ENCODE peak calls at places on chromosome 14, in five cellular contexts. P, W, I, F and H are unnamed samples.

GRCh38 chr14:102507891-102508312 is 1.7 kb downstream of the ANKRD9 start:
- DNase-seq in P (no peak), W (no peak), I (no peak), F (no peak), H (no peak)

GRCh38 chr14:31990959-31991541 is 86.1 kb upstream of the ARHGAP5 start:
- DNase-seq in P (no peak), W (peak), I (peak), F (no peak), H (no peak)

GRCh38 chr14:66119805-66120204 is 366.4 kb upstream of the CCDC196 start:
- DNase-seq in P (no peak), W (no peak), I (no peak), F (no peak), H (no peak)

GRCh38 chr14:74973003-74973614 is 17.7 kb upstream of the PGF start:
- DNase-seq in P (no peak), W (peak), I (no peak), F (peak), H (peak)

GRCh38 chr14:98798099-98798498 is 473.9 kb downstream of the BCL11B start:
- DNase-seq in P (no peak), W (no peak), I (no peak), F (no peak), H (no peak)

GRCh38 chr14:68297871-68298468 is 478.4 kb downstream of the RAD51B start:
- DNase-seq in P (no peak), W (peak), I (peak), F (peak), H (no peak)

GRCh38 chr14:29773990-29774389 is 153.7 kb downstream of the PRKD1 start:
- DNase-seq in P (no peak), W (no peak), I (no peak), F (no peak), H (no peak)

GRCh38 chr14:102590667-102591099 is 1.8 kb upstream of the RCOR1 start:
- DNase-seq in P (no peak), W (peak), I (no peak), F (peak), H (no peak)

GRCh38 chr14:21384494-21384851 is 654 bp upstream of the SUPT16H start:
- DNase-seq in P (no peak), W (no peak), I (no peak), F (no peak), H (no peak)

GRCh38 chr14:33465952-33466700 is 484.7 kb downstream of the EGLN3 start:
- DNase-seq in P (no peak), W (no peak), I (no peak), F (peak), H (no peak)

GRCh38 chr14:94485944-94486841 is 10.2 kb upstream of the SERPINA9 start:
- DNase-seq in P (no peak), W (peak), I (no peak), F (peak), H (peak)

GRCh38 chr14:38867561-38868150 is 235.4 kb downstream of the SEC23A start:
- DNase-seq in P (peak), W (peak), I (peak), F (peak), H (peak)

GRCh38 chr14:50774542-50775267 is 56.3 kb downstream of the NIN start:
- DNase-seq in P (no peak), W (no peak), I (no peak), F (no peak), H (no peak)

GRCh38 chr14:74946659-74947281 is 8.6 kb downstream of the PGF start:
- DNase-seq in P (no peak), W (no peak), I (no peak), F (no peak), H (no peak)

GRCh38 chr14:101876539-101876938 is 87.8 kb upstream of the DYNC1H1 start:
- DNase-seq in P (peak), W (peak), I (no peak), F (no peak), H (peak)

GRCh38 chr14:22895402-22895801 is 12.4 kb downstream of the REM2 start:
- DNase-seq in P (no peak), W (no peak), I (no peak), F (no peak), H (no peak)

GRCh38 chr14:51395361-51395849 is 155.4 kb downstream of the TMX1 start:
- DNase-seq in P (no peak), W (peak), I (peak), F (peak), H (peak)

GRCh38 chr14:51401756-51402155 is 161.7 kb downstream of the TMX1 start:
- DNase-seq in P (no peak), W (no peak), I (no peak), F (no peak), H (no peak)

GRCh38 chr14:52366796-52367315 is 52.7 kb downstream of the PTGER2 start:
- DNase-seq in P (no peak), W (no peak), I (peak), F (no peak), H (no peak)

GRCh38 chr14:25349269-25349668 is 299.3 kb upstream of the STXBP6 start:
- DNase-seq in P (no peak), W (no peak), I (no peak), F (no peak), H (no peak)

GRCh38 chr14:102593841-102594170 is 1.4 kb downstream of the RCOR1 start:
- DNase-seq in P (no peak), W (peak), I (no peak), F (no peak), H (no peak)

GRCh38 chr14:29216774-29217232 is 450.2 kb downstream of the FOXG1 start:
- DNase-seq in P (no peak), W (no peak), I (no peak), F (no peak), H (no peak)

GRCh38 chr14:68894802-68895201 is 84.3 kb downstream of the ACTN1 start:
- DNase-seq in P (no peak), W (peak), I (no peak), F (no peak), H (no peak)

GRCh38 chr14:36300337-36300736 is 20.1 kb downstream of the MBIP start:
- DNase-seq in P (no peak), W (peak), I (peak), F (no peak), H (no peak)

GRCh38 chr14:103257211-103257962 is 76.7 kb upstream of the EIF5 start:
- DNase-seq in P (no peak), W (no peak), I (no peak), F (no peak), H (no peak)

GRCh38 chr14:43243168-43243567 is 1263.9 kb downstream of the FSCB start:
- DNase-seq in P (no peak), W (no peak), I (no peak), F (no peak), H (no peak)

GRCh38 chr14:97058071-97058470 is 260.9 kb downstream of the VRK1 start:
- DNase-seq in P (no peak), W (no peak), I (no peak), F (no peak), H (no peak)

GRCh38 chr14:70358631-70359030 is 852 bp downstream of the COX16 start:
- DNase-seq in P (no peak), W (no peak), I (no peak), F (no peak), H (no peak)

GRCh38 chr14:47509957-47510356 is 165.4 kb downstream of the MDGA2 start:
- DNase-seq in P (no peak), W (no peak), I (no peak), F (no peak), H (no peak)

GRCh38 chr14:39350866-39351265 is 81.4 kb downstream of the FBXO33 start:
- DNase-seq in P (no peak), W (no peak), I (no peak), F (no peak), H (no peak)

GRCh38 chr14:34340226-34340625 is 121.8 kb downstream of the SPTSSA start:
- DNase-seq in P (no peak), W (no peak), I (no peak), F (no peak), H (no peak)

GRCh38 chr14:45990252-45990651 is 661.3 kb downstream of the RPL10L start:
- DNase-seq in P (no peak), W (no peak), I (no peak), F (no peak), H (no peak)

GRCh38 chr14:65462411-65462810 is 49.9 kb downstream of the FUT8 start:
- DNase-seq in P (no peak), W (no peak), I (peak), F (no peak), H (no peak)

GRCh38 chr14:69797573-69798338 is 715 bp upstream of the SLC10A1 start:
- DNase-seq in P (no peak), W (no peak), I (no peak), F (no peak), H (no peak)

GRCh38 chr14:49549446-49549845 is 36.7 kb downstream of the RPS29 start:
- DNase-seq in P (no peak), W (no peak), I (no peak), F (peak), H (no peak)

GRCh38 chr14:99840265-99840664 is 47.1 kb downstream of the EML1 start:
- DNase-seq in P (no peak), W (no peak), I (no peak), F (no peak), H (no peak)

GRCh38 chr14:99839696-99840095 is 46.5 kb downstream of the EML1 start:
- DNase-seq in P (no peak), W (no peak), I (no peak), F (no peak), H (peak)

GRCh38 chr14:99840774-99841305 is 47.6 kb downstream of the EML1 start:
- DNase-seq in P (no peak), W (no peak), I (no peak), F (no peak), H (no peak)

GRCh38 chr14:99837822-99838221 is 44.6 kb downstream of the EML1 start:
- DNase-seq in P (no peak), W (no peak), I (no peak), F (no peak), H (no peak)

GRCh38 chr14:99838555-99839193 is 45.5 kb downstream of the EML1 start:
- DNase-seq in P (no peak), W (no peak), I (peak), F (peak), H (no peak)
- H3K4me3 ChIP-seq in P (no peak), W (no peak), I (no peak), F (peak), H (no peak)

GRCh38 chr14:73774244-73774575 is 60.0 kb upstream of the PNMA1 start:
- DNase-seq in P (no peak), W (no peak), I (no peak), F (peak), H (no peak)

GRCh38 chr14:73771848-73772705 is 57.9 kb upstream of the PNMA1 start:
- DNase-seq in P (no peak), W (peak), I (peak), F (peak), H (no peak)

GRCh38 chr14:73773441-73774243 is 59.5 kb upstream of the PNMA1 start:
- DNase-seq in P (no peak), W (no peak), I (no peak), F (peak), H (no peak)

GRCh38 chr14:73768107-73768506 is 53.9 kb upstream of the PNMA1 start:
- DNase-seq in P (no peak), W (peak), I (no peak), F (no peak), H (no peak)

DNA sequence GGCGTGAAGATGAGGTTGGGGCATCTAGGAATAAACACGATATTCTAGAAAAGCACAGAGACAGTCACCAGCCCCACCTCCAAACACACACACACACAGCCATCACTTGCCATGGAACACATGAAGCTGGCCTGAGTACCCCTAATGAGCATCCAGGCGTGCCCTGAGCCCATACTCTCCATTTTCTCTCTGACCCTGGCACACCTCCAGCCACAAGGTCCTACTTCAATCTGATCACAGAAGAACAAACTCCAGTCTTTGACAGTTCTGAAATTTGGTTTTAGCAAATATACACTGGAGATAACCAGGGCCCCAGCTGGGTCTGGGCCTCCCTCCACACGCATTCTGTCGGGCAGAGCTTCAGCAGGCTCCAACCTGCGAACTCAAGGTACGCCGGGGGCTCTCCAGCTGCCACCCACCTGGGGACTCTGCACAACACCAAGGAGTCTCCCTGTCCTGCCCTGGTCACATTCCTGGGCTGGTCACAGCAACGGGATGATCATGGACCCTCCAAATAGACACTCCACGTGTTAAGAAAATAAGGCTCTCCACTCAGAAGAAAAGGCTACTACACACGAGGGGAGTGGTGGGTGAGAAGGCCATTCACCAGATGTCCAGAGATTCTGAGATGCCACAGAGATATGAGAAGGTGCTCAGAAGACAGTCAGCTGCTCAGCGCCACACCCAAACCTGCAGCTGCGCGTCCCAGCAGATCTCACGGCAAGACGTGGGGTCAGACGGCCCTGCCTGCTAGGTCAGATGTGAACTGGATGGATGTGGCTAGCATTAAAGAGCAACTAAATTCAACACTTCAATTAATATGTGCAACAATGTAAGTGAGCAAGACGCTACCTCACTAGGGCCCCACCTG is 57.0 kb upstream of the PNMA1 start:
- DNase-seq in P (no peak), W (no peak), I (no peak), F (peak), H (peak)
- H3K4me3 ChIP-seq in P (peak), W (no peak), I (no peak), F (peak), H (no peak)

GRCh38 chr14:105062048-105062433 is 3.2 kb downstream of the GPR132 start:
- DNase-seq in P (no peak), W (no peak), I (no peak), F (no peak), H (no peak)

GRCh38 chr14:105061428-105062047 is 3.7 kb downstream of the GPR132 start:
- DNase-seq in P (no peak), W (no peak), I (no peak), F (peak), H (peak)

GRCh38 chr14:105059917-105060565 is 5.2 kb downstream of the GPR132 start:
- DNase-seq in P (no peak), W (no peak), I (no peak), F (no peak), H (no peak)

GRCh38 chr14:105059035-105059916 is 6.0 kb downstream of the GPR132 start:
- DNase-seq in P (no peak), W (no peak), I (no peak), F (peak), H (peak)

GRCh38 chr14:105060751-105061427 is 4.3 kb downstream of the GPR132 start:
- DNase-seq in P (no peak), W (no peak), I (no peak), F (peak), H (peak)
- H3K4me3 ChIP-seq in P (peak), W (no peak), I (no peak), F (no peak), H (no peak)

DNA sequence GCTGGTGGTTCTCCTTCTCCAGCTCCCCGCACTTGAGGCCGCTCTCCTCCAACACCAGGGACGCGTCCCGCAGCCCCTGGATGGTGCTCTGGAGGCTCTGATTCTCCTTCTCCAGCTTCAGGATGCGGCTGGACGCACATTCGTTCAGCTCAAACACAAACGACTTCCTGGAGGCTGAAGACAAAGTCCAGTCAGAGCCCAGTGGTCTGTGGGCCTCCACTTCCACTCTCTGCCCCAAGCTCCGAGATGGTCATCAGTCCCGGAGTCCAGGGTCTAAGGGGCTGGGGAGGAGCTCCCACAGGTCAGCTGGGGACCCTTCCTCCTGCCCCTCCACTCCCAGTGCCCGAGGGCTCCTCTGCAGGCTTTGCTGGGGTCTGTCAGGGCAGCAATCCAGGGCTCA is 76.6 kb upstream of the GPR68 start:
- DNase-seq in P (no peak), W (no peak), I (no peak), F (no peak), H (no peak)
- H3K4me3 ChIP-seq in P (no peak), W (no peak), I (no peak), F (no peak), H (no peak)

GRCh38 chr14:63854330-63854729 is 1.5 kb downstream of the SYNE2 start:
- DNase-seq in P (no peak), W (no peak), I (no peak), F (peak), H (no peak)
- H3K4me3 ChIP-seq in P (peak), W (peak), I (peak), F (peak), H (peak)